ENCODE peak calls at places on chromosomes 3 and 15, in eight cellular contexts. P, Z, G, S, I, L, E and X are unnamed samples.

GRCh38 chr15:63094495-63094931 is 27.1 kb upstream of the LACTB start:
- DNase-seq in G (no peak), I (no peak), P (peak; percentile 27), E (peak; percentile 59), Z (no peak), S (no peak), L (no peak), X (no peak)

GRCh38 chr3:53806182-53807116 is 39.8 kb downstream of the CHDH start:
- DNase-seq in I (no peak), G (no peak), S (no peak), Z (no peak), P (peak; percentile 58), E (peak; percentile 35), L (no peak), X (no peak)

GRCh38 chr3:36650271-36650671 is 114.1 kb downstream of the DCLK3 start:
- DNase-seq in S (no peak), P (no peak), I (no peak), Z (no peak), E (peak; percentile 67), L (no peak), G (no peak), X (no peak)

GRCh38 chr3:150577854-150578253 is 25.3 kb upstream of the SELENOT start:
- DNase-seq in P (no peak), I (no peak), L (no peak), S (no peak), E (no peak), G (no peak), Z (no peak), X (no peak)

GRCh38 chr15:45729146-45729545 is 94.3 kb downstream of the SQOR start:
- DNase-seq in P (no peak), L (no peak), G (no peak), E (no peak), I (no peak), Z (no peak), S (no peak), X (no peak)

GRCh38 chr15:48040166-48040817 is 80.5 kb upstream of the SLC24A5 start:
- DNase-seq in I (no peak), S (no peak), E (peak; percentile 31), G (peak; percentile 34), P (no peak), L (no peak), Z (no peak), X (no peak)

GRCh38 chr3:179037361-179037760 is 34.2 kb downstream of the ZMAT3 start:
- DNase-seq in L (no peak), G (no peak), I (no peak), E (peak; percentile 92), Z (peak; percentile 89), S (no peak), P (no peak), X (no peak)

GRCh38 chr3:52405066-52405465 is 39.8 kb downstream of the SEMA3G start:
- DNase-seq in I (no peak), L (no peak), S (no peak), E (no peak), G (no peak), Z (no peak), P (no peak), X (no peak)

GRCh38 chr15:44045217-44045616 is 149.9 kb downstream of the FRMD5 start:
- DNase-seq in P (no peak), E (no peak), S (no peak), I (no peak), G (no peak), L (no peak), Z (no peak), X (no peak)

GRCh38 chr3:181913254-181913653 is 201.5 kb downstream of the SOX2 start:
- DNase-seq in Z (no peak), G (no peak), P (no peak), L (no peak), S (no peak), E (no peak), I (no peak), X (no peak)

GRCh38 chr3:11626084-11626463 is 17.6 kb downstream of the VGLL4 start:
- DNase-seq in Z (no peak), G (no peak), P (no peak), E (no peak), L (no peak), I (no peak), S (no peak), X (no peak)

GRCh38 chr3:139202226-139202958 is 141.4 kb upstream of the MRPS22 start:
- DNase-seq in E (no peak), I (no peak), L (peak; percentile 85), P (peak; percentile 7), G (peak; percentile 74), S (no peak), Z (no peak), X (no peak)

GRCh38 chr15:62306851-62307504 is 141.9 kb upstream of the C2CD4B start:
- DNase-seq in I (peak; percentile 28), P (peak; percentile 67), L (peak; percentile 96), E (peak; percentile 66), S (no peak), Z (peak; percentile 24), G (peak; percentile 91), X (peak; percentile 32)

DNA sequence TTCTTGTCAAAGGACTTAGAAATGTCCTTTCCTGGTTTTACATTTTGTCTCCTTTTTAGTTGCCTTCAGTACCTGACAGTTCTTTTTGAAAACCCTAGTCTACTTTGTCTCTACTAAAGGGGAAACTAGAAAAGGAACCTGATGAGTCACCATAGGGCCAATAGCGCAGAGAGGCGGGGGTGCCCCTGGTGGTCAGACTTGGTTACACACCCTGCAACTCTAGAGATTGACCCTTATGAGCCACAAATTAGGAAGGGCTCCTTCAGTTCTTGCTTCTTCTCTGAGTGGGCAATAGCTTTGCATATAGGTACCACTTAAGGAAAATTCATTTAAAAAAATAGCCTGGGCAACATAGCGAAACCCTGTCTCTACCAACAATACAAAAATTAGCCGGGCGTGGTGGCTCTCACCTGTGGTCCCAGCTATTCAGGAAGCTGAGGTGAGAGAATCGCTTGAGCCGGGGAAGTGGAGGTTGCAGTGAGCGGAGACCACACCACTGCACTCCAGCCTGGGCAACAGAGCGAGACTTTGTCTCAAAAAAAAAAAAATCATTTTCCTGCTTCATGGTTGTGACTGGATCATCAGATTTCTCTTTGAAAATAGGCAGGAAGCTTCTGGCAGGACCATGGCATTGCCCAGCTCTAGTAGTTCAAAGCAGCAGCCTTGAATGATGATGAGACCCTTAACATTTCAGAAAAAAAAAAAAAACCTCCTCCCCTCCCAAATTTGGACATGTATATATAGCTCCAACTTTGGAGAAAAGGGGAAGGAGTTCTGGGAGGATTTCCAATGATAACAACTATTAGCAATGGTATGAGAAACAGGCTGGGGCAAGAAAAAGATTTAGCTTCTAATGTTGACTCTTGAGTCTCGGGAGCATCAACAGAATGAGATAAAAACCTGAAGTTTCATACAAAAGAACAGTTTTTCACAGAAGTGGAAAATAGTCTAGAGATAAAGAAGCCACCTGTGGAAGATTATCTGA is 45.2 kb upstream of the RASA2 start:
- DNase-seq in I (peak; percentile 35), E (peak; percentile 80), L (peak; percentile 82), S (no peak), P (peak; percentile 77), G (peak; percentile 70), Z (no peak), X (no peak)
- TF ChIP-seq CTCF in I (peak; percentile 75), E (peak; percentile 89), L (peak; percentile 95), S (peak; percentile 52), P (peak; percentile 89), G (peak; percentile 92), Z (peak; percentile 69), X (peak; percentile 60)

GRCh38 chr15:66080791-66081475 is 172.6 kb downstream of the MEGF11 start:
- DNase-seq in G (peak; percentile 66), I (peak; percentile 24), Z (no peak), P (peak; percentile 68), L (peak; percentile 70), E (peak; percentile 57), S (no peak), X (no peak)
- TF ChIP-seq CTCF in G (peak; percentile 60), I (peak; percentile 52), Z (no peak), P (no peak), L (peak; percentile 54), E (peak; percentile 17), S (no peak), X (no peak)

DNA sequence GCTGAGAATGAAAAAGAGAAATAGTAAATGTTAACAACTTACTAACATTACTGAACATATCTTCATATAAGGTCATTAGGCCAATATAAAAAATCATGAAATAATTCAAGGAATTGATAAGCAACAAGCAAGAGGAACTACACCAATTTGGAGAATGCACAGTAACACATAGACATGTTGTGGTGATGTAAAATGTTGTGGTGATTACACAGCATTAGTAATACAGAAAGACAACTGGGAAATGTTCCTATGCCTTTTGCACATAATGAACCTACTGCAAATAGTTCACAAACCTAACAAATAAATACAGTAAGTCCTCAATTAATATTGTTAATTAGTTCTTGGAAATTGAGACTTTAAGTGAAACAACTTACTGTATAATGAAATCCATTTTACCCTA is 137.8 kb downstream of the CBLB start:
- DNase-seq in Z (no peak), E (no peak), P (no peak), I (no peak), S (no peak), G (no peak), L (no peak), X (no peak)
- TF ChIP-seq CTCF in Z (no peak), E (no peak), P (no peak), I (no peak), S (no peak), G (no peak), L (no peak), X (no peak)

GRCh38 chr3:13200951-13201350 is 127.7 kb upstream of the IQSEC1 start:
- DNase-seq in I (no peak), E (no peak), L (peak; percentile 70), Z (no peak), G (peak; percentile 75), S (no peak), P (no peak), X (no peak)
- TF ChIP-seq CTCF in I (peak; percentile 45), E (peak; percentile 34), L (peak; percentile 37), Z (no peak), G (peak; percentile 59), S (no peak), P (no peak), X (no peak)

DNA sequence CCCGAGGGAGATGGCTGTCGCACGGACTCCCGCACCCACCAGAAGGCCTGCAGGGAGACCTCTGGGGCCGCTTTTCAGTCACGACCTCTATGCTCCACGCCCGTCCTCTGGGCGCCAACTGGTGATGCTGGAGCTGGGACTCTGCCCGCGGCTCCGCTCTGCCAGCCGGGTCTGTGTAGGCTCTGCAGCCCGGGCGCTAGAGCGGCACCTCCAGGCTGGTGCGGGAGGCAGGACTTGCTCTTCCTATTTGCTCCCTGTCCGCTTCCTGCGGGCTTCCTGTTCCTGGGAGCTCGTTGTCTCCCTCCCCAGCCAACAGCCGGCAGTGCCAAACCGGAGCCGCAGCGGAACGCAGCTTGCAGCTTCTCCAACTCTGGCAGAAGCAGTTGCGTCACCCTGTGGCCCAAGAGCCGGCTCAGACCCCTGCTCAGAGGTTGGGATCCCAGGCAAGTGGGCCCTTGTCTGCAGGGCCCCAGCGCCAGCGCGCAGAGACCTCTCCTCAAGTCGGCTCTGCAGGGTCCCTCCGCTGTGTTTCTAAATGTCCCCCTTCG is 285.9 kb downstream of the XXYLT1 start:
- DNase-seq in L (peak; percentile 90), S (no peak), G (peak; percentile 85), P (peak; percentile 83), Z (peak; percentile 19), I (no peak), E (peak; percentile 50), X (no peak)
- TF ChIP-seq CTCF in L (peak; percentile 35), S (peak; percentile 40), G (peak; percentile 54), P (peak; percentile 42), Z (peak; percentile 35), I (peak; percentile 34), E (peak; percentile 70), X (no peak)

GRCh38 chr3:132916096-132916495 is 122.1 kb upstream of the TMEM108 start:
- DNase-seq in L (no peak), E (peak; percentile 8), P (no peak), G (no peak), Z (no peak), S (no peak), I (no peak), X (no peak)
- TF ChIP-seq CTCF in L (no peak), E (no peak), P (no peak), G (no peak), Z (no peak), S (no peak), I (no peak), X (no peak)